ENCODE peak calls at places on chromosome 11, in four cellular contexts. J, U, E and P are unnamed samples.

GRCh38 chr11:113926273-113927183 is 21.9 kb downstream of the HTR3B start:
- DNase-seq in J (no peak), U (no peak), E (no peak), P (no peak)

GRCh38 chr11:45803981-45804805 is 756 bp upstream of the SLC35C1 start:
- DNase-seq in U (peak; percentile 52), E (no peak), J (peak; percentile 18), P (peak; percentile 49)

GRCh38 chr11:74755395-74755995 is 6.8 kb downstream of the RNF169 start:
- DNase-seq in J (no peak), U (no peak), E (no peak), P (no peak)

GRCh38 chr11:117995472-117995871 is 9.3 kb downstream of the IL10RA start:
- DNase-seq in E (no peak), U (no peak), J (no peak), P (no peak)

GRCh38 chr11:62604460-62605130 is 2.9 kb upstream of the MTA2 start:
- DNase-seq in U (no peak), J (peak; percentile 62), E (no peak), P (no peak)

GRCh38 chr11:110173775-110174644 is 80.8 kb downstream of the ZC3H12C start:
- DNase-seq in J (peak; percentile 67), E (peak; percentile 69), U (peak; percentile 78), P (peak; percentile 82)

GRCh38 chr11:63779044-63779443 is 10.5 kb upstream of the ZFTA start:
- DNase-seq in U (no peak), J (no peak), E (no peak), P (no peak)

GRCh38 chr11:85822814-85823213 is 11.9 kb upstream of the SYTL2 start:
- DNase-seq in U (no peak), E (no peak), J (no peak), P (no peak)

GRCh38 chr11:111707039-111707690 is 59.0 kb downstream of the PPP2R1B start:
- DNase-seq in E (no peak), J (peak; percentile 24), U (no peak), P (no peak)

GRCh38 chr11:119030029-119030328 is 698 bp downstream of the SLC37A4 start:
- DNase-seq in U (no peak), J (no peak), E (no peak), P (no peak)

GRCh38 chr11:71454470-71455113 is 1.6 kb downstream of the NADSYN1 start:
- DNase-seq in U (no peak), J (no peak), E (no peak), P (no peak)

GRCh38 chr11:113896156-113896879 is 8.3 kb upstream of the HTR3B start:
- DNase-seq in E (no peak), J (no peak), U (peak; percentile 60), P (no peak)

GRCh38 chr11:15158351-15159015 is 43.8 kb downstream of the INSC start:
- DNase-seq in J (no peak), U (no peak), E (no peak), P (no peak)

GRCh38 chr11:31487848-31488247 is 21.6 kb downstream of the IMMP1L start:
- DNase-seq in U (peak; percentile 11), E (no peak), J (peak; percentile 53), P (peak; percentile 15)

GRCh38 chr11:47060807-47061206 is 115.9 kb downstream of the ARFGAP2 start:
- DNase-seq in E (no peak), J (no peak), U (no peak), P (no peak)

GRCh38 chr11:729492-730074 is 17.7 kb upstream of the TALDO1 start:
- DNase-seq in E (no peak), J (peak; percentile 82), U (no peak), P (no peak)

GRCh38 chr11:102886999-102887398 is 12.2 kb upstream of the MMP12 start:
- DNase-seq in U (no peak), J (no peak), E (no peak), P (no peak)

GRCh38 chr11:122137081-122137793 is 21.2 kb upstream of the BLID start:
- DNase-seq in U (no peak), E (no peak), J (no peak), P (no peak)

GRCh38 chr11:114233755-114234154 is 62.4 kb upstream of the NNMT start:
- DNase-seq in U (no peak), E (no peak), J (no peak), P (no peak)

GRCh38 chr11:85414175-85414574 is 213.0 kb downstream of the DLG2 start:
- DNase-seq in J (no peak), E (no peak), U (no peak), P (no peak)

GRCh38 chr11:129225190-129225589 is 33.1 kb upstream of the ARHGAP32 start:
- DNase-seq in J (no peak), E (no peak), U (no peak), P (no peak)

GRCh38 chr11:123590296-123590912 is 64.0 kb downstream of the SCN3B start:
- DNase-seq in J (peak; percentile 50), E (no peak), U (no peak), P (no peak)
- TF ChIP-seq SUZ12 in J (no peak), E (no peak), U (no peak), P (no peak)

GRCh38 chr11:10522921-10523320 is 18.1 kb downstream of the RNF141 start:
- DNase-seq in E (no peak), U (no peak), J (no peak), P (no peak)

GRCh38 chr11:10529279-10529678 is 11.7 kb downstream of the RNF141 start:
- DNase-seq in E (no peak), U (no peak), J (no peak), P (no peak)

GRCh38 chr11:10524471-10524870 is 16.5 kb downstream of the RNF141 start:
- DNase-seq in U (no peak), E (no peak), J (no peak), P (no peak)

GRCh38 chr11:10528121-10528520 is 12.9 kb downstream of the RNF141 start:
- DNase-seq in J (no peak), E (no peak), U (no peak), P (no peak)

DNA sequence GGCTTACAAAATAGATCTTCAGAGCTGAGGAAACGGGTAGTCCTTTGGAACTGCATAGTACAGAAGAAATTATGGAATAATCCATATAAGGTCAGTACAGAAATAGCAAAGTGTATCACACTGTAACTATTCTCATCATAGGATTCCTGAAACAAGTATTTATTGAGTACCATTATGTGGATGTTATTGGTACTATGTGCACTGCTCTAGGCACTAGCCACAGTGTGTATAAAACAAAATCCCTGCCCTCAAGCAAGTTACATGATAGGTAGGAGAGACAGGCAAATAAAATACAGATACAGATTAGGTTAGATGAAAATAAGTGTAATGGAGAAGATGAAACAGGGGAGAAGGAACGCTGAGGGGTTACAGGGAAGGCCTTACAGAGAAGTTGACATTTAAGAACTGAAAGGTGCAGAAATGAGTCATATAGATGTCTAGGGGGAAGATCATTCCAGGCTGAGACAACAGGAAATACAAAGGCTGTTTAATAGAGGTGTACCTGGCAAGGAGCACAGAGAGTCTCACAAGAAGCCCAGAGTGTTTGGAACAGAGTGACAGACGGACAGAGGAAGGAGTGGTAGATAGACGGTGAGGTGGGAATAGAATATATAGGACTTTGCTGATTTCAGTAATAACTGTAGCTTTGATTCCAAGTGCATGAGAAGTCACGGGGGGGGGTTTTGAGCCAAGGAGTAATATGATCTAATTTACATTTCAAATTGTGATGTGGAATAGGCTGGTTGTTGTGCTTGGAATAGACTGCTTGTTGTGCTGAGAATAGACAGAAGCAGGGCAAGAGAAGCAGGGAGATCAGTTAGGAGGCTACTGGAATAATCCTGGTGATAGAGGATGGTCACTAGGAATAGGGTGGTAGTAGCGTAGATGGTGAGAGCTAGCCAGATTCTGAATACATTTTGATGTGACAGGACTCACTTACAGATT is 13.7 kb downstream of the RNF141 start:
- DNase-seq in U (no peak), E (no peak), J (no peak), P (no peak)
- TF ChIP-seq SUZ12 in U (no peak), E (no peak), J (no peak), P (no peak)

GRCh38 chr11:48109046-48109666 is 107.5 kb upstream of the OR4B1 start:
- DNase-seq in E (no peak), U (peak; percentile 39), J (peak; percentile 25), P (no peak)

GRCh38 chr11:48105096-48105990 is 111.3 kb upstream of the OR4B1 start:
- DNase-seq in U (no peak), E (no peak), J (no peak), P (no peak)

GRCh38 chr11:48108231-48109045 is 108.2 kb upstream of the OR4B1 start:
- DNase-seq in J (no peak), U (no peak), E (no peak), P (no peak)

GRCh38 chr11:48106166-48106565 is 110.4 kb upstream of the OR4B1 start:
- DNase-seq in J (no peak), E (no peak), U (no peak), P (no peak)

GRCh38 chr11:48107188-48107704 is 109.4 kb upstream of the OR4B1 start:
- DNase-seq in J (no peak), U (no peak), E (no peak), P (no peak)
- TF ChIP-seq SUZ12 in J (no peak), U (no peak), E (no peak), P (no peak)

GRCh38 chr11:36433896-36434295 is 76.2 kb downstream of the TRAF6 start:
- DNase-seq in J (no peak), E (no peak), U (no peak), P (no peak)

GRCh38 chr11:36436084-36436483 is 74.0 kb downstream of the TRAF6 start:
- DNase-seq in E (no peak), U (no peak), J (no peak), P (no peak)

GRCh38 chr11:36432747-36433146 is 77.3 kb downstream of the TRAF6 start:
- DNase-seq in U (no peak), E (no peak), J (no peak), P (no peak)

GRCh38 chr11:36431429-36432092 is 78.5 kb downstream of the TRAF6 start:
- DNase-seq in J (peak; percentile 39), E (no peak), U (peak; percentile 22), P (no peak)

GRCh38 chr11:36432093-36432469 is 78.0 kb downstream of the TRAF6 start:
- DNase-seq in E (no peak), J (no peak), U (no peak), P (no peak)
- TF ChIP-seq SUZ12 in E (no peak), J (no peak), U (no peak), P (no peak)

GRCh38 chr11:78381867-78382266 is 35.8 kb downstream of the GAB2 start:
- DNase-seq in J (no peak), E (no peak), U (no peak), P (no peak)

GRCh38 chr11:78386551-78386950 is 31.1 kb downstream of the GAB2 start:
- DNase-seq in J (no peak), U (no peak), E (no peak), P (no peak)

GRCh38 chr11:78380615-78381029 is 37.0 kb downstream of the GAB2 start:
- DNase-seq in U (no peak), J (no peak), E (no peak), P (no peak)

GRCh38 chr11:78384231-78384630 is 33.4 kb downstream of the GAB2 start:
- DNase-seq in J (no peak), E (no peak), U (no peak), P (no peak)

DNA sequence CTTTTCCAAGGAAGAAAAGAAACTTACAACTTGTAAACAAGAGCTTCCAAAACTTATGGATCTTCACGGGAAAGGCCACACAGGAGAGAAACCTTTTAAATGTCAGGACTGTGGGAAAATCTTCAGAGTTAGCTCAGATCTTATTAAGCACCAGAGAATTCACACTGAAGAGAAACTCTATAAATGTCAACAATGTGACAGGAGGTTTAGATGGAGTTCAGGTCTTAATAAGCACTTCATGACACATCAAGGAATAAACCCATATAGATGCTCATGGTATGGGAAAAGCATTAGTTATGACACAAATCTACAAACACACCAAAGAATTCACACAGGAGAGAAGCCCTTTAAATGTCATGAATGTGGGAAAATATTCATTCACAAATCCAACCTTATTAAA is 32.4 kb downstream of the GAB2 start:
- DNase-seq in U (no peak), J (no peak), E (no peak), P (no peak)
- TF ChIP-seq SUZ12 in U (no peak), J (no peak), E (no peak), P (no peak)